ENCODE peak calls at places on chromosomes 4 and X, in four cellular contexts. U is AG10803; P is stimulated activated CD4-positive, alpha-beta T cell treated with anti-CD3 and anti-CD28 coated beads, Interleukin-2, amount 100 ng/mL, for 48 hours; D is CD8-positive, alpha-beta memory T cell. G is an unnamed sample.
A peak's percentile ranks its signal among the peaks of the same experiment; 100 is the strongest.

GRCh38 chr4:155854597-155855226 is 11.4 kb downstream of the ASIC5 start:
- DNase-seq in P (no peak), U (peak; percentile 43), D (no peak), G (peak; percentile 30)

GRCh38 chrX:65017464-65017863 is 41.2 kb upstream of the ZC4H2 start:
- DNase-seq in P (no peak), U (no peak), D (no peak), G (peak; percentile 1)

GRCh38 chrX:40644175-40644574 is 3.2 kb downstream of the CXorf38 start:
- DNase-seq in P (no peak), D (no peak), U (peak; percentile 72), G (peak; percentile 77)

GRCh38 chrX:149877636-149878035 is 3.3 kb upstream of the MAGEA8 start:
- DNase-seq in P (no peak), D (no peak), U (no peak), G (no peak)

GRCh38 chr4:118962540-118962939 is 73.9 kb downstream of the SYNPO2 start:
- DNase-seq in U (peak; percentile 36), D (no peak), P (no peak), G (no peak)

GRCh38 chr4:30416547-30416946 is 303.6 kb upstream of the PCDH7 start:
- DNase-seq in P (no peak), D (no peak), U (no peak), G (no peak)

GRCh38 chr4:148043990-148044645 is 312.2 kb downstream of the ARHGAP10 start:
- DNase-seq in D (no peak), U (no peak), P (no peak), G (no peak)

GRCh38 chr4:28313729-28314713 is 1453.4 kb downstream of the STIM2 start:
- DNase-seq in P (no peak), U (no peak), D (no peak), G (no peak)

GRCh38 chrX:10656214-10656613 is 35.8 kb upstream of the MID1 start:
- DNase-seq in P (no peak), D (no peak), U (no peak), G (no peak)

GRCh38 chr4:124334119-124334518 is 378.4 kb downstream of the ANKRD50 start:
- DNase-seq in U (peak; percentile 85), P (peak; percentile 2), D (no peak), G (peak; percentile 91)

GRCh38 chr4:38752393-38752961 is 30.3 kb downstream of the TLR10 start:
- DNase-seq in U (peak; percentile 44), D (no peak), P (no peak), G (no peak)

GRCh38 chr4:97942137-97942536 is 201.1 kb downstream of the STPG2 start:
- DNase-seq in U (no peak), P (no peak), D (no peak), G (no peak)

G was measured in fibroblast of the aortic adventitia.